ENCODE peak calls at places on chromosomes 16 and 17, in seven cellular contexts. O is mammary epithelial cell, X is stomach, V is RWPE1, I is aorta, Z is brain microvascular endothelial cell, P is right atrium auricular region. D is an unnamed sample.

GRCh38 chr16:79994413-79994812 is 393.9 kb upstream of the MAF start:
- DNase-seq in V (no peak), O (no peak), P (no peak), Z (no peak), X (no peak), I (no peak), D (no peak)

GRCh38 chr17:76905836-76906235 is 37.6 kb downstream of the MGAT5B start:
- DNase-seq in I (no peak), V (no peak), Z (no peak), P (no peak), X (no peak), O (no peak), D (no peak)

GRCh38 chr16:82011199-82011641 is at the start of gene SDR42E1:
- DNase-seq in I (peak; percentile 47), V (peak; percentile 79), P (no peak), O (peak; percentile 76), X (peak; percentile 80), Z (no peak), D (no peak)

GRCh38 chr16:79602615-79603014 is 2.1 kb upstream of the MAF start:
- DNase-seq in P (peak; percentile 40), Z (no peak), I (no peak), V (no peak), X (no peak), O (no peak), D (no peak)

GRCh38 chr16:17261197-17261858 is 209.4 kb downstream of the XYLT1 start:
- DNase-seq in P (no peak), X (no peak), O (no peak), I (no peak), V (no peak), Z (no peak), D (no peak)

GRCh38 chr17:81397314-81398169 is 2.3 kb downstream of the BAHCC1 start:
- DNase-seq in P (no peak), I (no peak), O (peak; percentile 72), Z (no peak), X (peak; percentile 74), V (no peak), D (no peak)

GRCh38 chr17:42392664-42393415 is 4.6 kb upstream of the STAT3 start:
- DNase-seq in O (no peak), Z (no peak), I (no peak), P (no peak), X (no peak), V (no peak), D (no peak)

GRCh38 chr17:76314392-76315227 is 6.5 kb upstream of the QRICH2 start:
- DNase-seq in P (no peak), I (no peak), Z (peak; percentile 32), O (no peak), V (no peak), X (no peak), D (no peak)

GRCh38 chr17:82384051-82384729 is 12.6 kb downstream of the UTS2R start:
- DNase-seq in X (no peak), P (no peak), O (no peak), Z (no peak), I (peak; percentile 41), V (no peak), D (no peak)

GRCh38 chr17:83183951-83184506 is 104.6 kb downstream of the METRNL start:
- DNase-seq in O (no peak), V (no peak), X (peak; percentile 57), Z (no peak), P (peak; percentile 55), I (peak; percentile 52), D (no peak)

GRCh38 chr17:29592850-29593545 is at the start of gene ANKRD13B:
- DNase-seq in O (no peak), X (no peak), I (peak; percentile 72), P (no peak), Z (no peak), V (no peak), D (no peak)

GRCh38 chr16:4576008-4576407 is 19.9 kb downstream of the C16orf96 start:
- DNase-seq in V (no peak), Z (no peak), P (no peak), I (no peak), O (no peak), X (no peak), D (no peak)

GRCh38 chr17:50199211-50199633 is 2.2 kb downstream of the COL1A1 start:
- DNase-seq in I (peak; percentile 54), O (no peak), P (no peak), X (no peak), V (no peak), Z (no peak), D (no peak)

GRCh38 chr17:879546-879945 is 97.4 kb downstream of the MRM3 start:
- DNase-seq in O (peak; percentile 91), I (peak; percentile 76), X (peak; percentile 92), P (peak; percentile 84), V (peak; percentile 88), Z (peak; percentile 62), D (peak; percentile 57)

GRCh38 chr16:65099607-65100006 is 22.3 kb downstream of the CDH11 start:
- DNase-seq in X (no peak), O (peak; percentile 2), I (no peak), P (no peak), V (no peak), Z (no peak), D (no peak)

GRCh38 chr16:8619671-8620370 is 1.7 kb upstream of the METTL22 start:
- DNase-seq in O (no peak), Z (no peak), I (no peak), X (no peak), P (no peak), V (no peak), D (no peak)

DNA sequence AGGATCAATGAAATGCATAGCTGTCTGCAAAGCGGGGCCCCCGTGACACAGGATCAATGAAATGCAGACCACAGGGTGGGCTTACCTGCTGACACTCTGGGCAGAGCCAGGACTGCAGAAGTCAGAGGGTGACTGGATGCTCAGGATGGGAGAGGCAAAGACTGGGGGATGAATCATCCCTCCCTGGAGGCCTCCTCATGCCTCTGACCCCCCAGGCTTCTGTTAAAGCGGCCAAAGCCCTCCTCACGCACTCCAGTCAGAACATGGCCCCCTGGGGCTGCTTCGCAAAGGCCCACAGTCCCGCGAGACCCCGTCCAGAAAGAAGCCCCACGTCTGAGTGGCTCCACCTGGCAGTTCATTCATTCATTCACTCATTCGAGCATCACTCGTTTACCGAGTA is 38.4 kb upstream of the FOXF1 start:
- DNase-seq in P (no peak), Z (no peak), O (no peak), I (no peak), V (no peak), X (no peak), D (no peak)
- H3K27ac ChIP-seq in P (no peak overlapping the region), Z (no peak overlapping the region), O (no peak overlapping the region), I (no peak overlapping the region), V (no peak overlapping the region), X (no peak overlapping the region), D (no peak overlapping the region)

GRCh38 chr17:31105991-31106390 is 11.2 kb downstream of the NF1 start:
- DNase-seq in Z (no peak), O (no peak), V (no peak), X (no peak), P (no peak), I (no peak), D (no peak)
- H3K27ac ChIP-seq in Z (no peak overlapping the region), O (no peak overlapping the region), V (no peak overlapping the region), X (no peak overlapping the region), P (no peak overlapping the region), I (no peak overlapping the region), D (no peak overlapping the region)

GRCh38 chr17:44707755-44708400 is 587 bp upstream of the DBF4B start:
- DNase-seq in I (no peak), V (no peak), O (no peak), Z (no peak), X (no peak), P (no peak), D (no peak)
- H3K27ac ChIP-seq in I (no peak overlapping the region), V (peak overlapping the region; percentile 85), O (peak overlapping the region; percentile 58), Z (peak overlapping the region; percentile 48), X (peak overlapping the region; percentile 84), P (peak overlapping the region; percentile 78), D (peak overlapping the region; percentile 78)

GRCh38 chr16:84482951-84483881 is 21.2 kb downstream of the MEAK7 start:
- DNase-seq in O (no peak), Z (no peak), P (peak; percentile 34), I (no peak), X (peak; percentile 18), V (no peak), D (no peak)
- H3K27ac ChIP-seq in O (no peak overlapping the region), Z (no peak overlapping the region), P (no peak overlapping the region), I (no peak overlapping the region), X (no peak overlapping the region), V (peak overlapping the region; percentile 43), D (no peak overlapping the region)

DNA sequence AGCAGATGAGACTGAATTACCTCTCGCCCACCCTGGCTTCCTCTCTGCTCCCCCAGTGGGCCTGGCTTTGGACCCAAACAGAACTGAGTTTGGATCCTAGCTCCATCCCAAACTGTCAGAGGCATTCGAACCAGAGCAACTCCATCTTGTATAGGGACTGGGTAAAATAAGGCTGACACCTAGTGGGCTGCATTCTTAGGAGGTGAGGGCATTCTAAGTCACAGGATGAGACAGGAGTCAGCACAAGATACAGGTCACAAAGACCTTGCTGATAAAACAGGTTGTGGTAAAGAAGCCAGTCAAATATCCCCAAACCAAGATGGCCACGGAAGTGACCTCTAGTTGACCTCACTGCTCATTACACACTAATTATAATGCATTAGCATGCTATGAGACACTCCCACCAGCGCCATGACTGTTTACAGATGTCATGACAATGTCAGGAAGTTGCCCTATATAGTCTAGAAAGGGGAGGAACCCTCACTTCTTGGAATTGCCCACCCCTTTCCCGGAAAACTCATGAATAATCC is 44.4 kb downstream of the LYRM1 start:
- DNase-seq in X (no peak), I (no peak), O (peak; percentile 19), V (no peak), Z (no peak), P (no peak), D (no peak)
- H3K27ac ChIP-seq in X (no peak overlapping the region), I (no peak overlapping the region), O (no peak overlapping the region), V (no peak overlapping the region), Z (no peak overlapping the region), P (no peak overlapping the region), D (no peak overlapping the region)

GRCh38 chr16:24988137-24988535 is 27.0 kb downstream of the ARHGAP17 start:
- DNase-seq in P (no peak), V (no peak), X (no peak), I (no peak), Z (no peak), O (no peak), D (no peak)
- H3K27ac ChIP-seq in P (peak overlapping the region; percentile 73), V (no peak overlapping the region), X (peak overlapping the region; percentile 78), I (no peak overlapping the region), Z (peak overlapping the region; percentile 98), O (peak overlapping the region; percentile 4), D (peak overlapping the region; percentile 83)